ENCODE peak calls at places on chromosomes 1 and 21, in five cellular contexts. L is H9, Y is trophoblast cell, W is H1, Q is IMR-90. B is an unnamed sample.

GRCh38 chr1:201737350-201738060 is 91.5 kb upstream of the IPO9 start:
- DNase-seq in Q (peak), L (no peak), W (no peak), Y (peak), B (no peak)

GRCh38 chr1:240968864-240969263 is 356.9 kb upstream of the GREM2 start:
- DNase-seq in L (no peak), Q (no peak), W (no peak), Y (no peak), B (no peak)

GRCh38 chr1:90402893-90403849 is 313.9 kb downstream of the BARHL2 start:
- DNase-seq in L (peak), Y (peak), Q (peak), W (peak), B (peak)

GRCh38 chr1:66685265-66685664 is 67.0 kb upstream of the DYNLT5 start:
- DNase-seq in Y (no peak), Q (no peak), L (no peak), W (no peak), B (no peak)

GRCh38 chr1:178038372-178038771 is 55.5 kb upstream of the RASAL2 start:
- DNase-seq in Q (no peak), Y (no peak), L (no peak), W (no peak), B (no peak)

GRCh38 chr1:228306275-228307217 is 98.7 kb downstream of the OBSCN start:
- DNase-seq in Y (no peak), Q (no peak), W (no peak), L (no peak), B (no peak)

GRCh38 chr1:235737751-235738150 is 88.2 kb upstream of the GNG4 start:
- DNase-seq in Q (no peak), L (no peak), Y (no peak), W (no peak), B (no peak)

GRCh38 chr1:168285971-168286628 is 5.4 kb downstream of the TBX19 start:
- DNase-seq in L (no peak), W (no peak), Y (no peak), Q (no peak), B (no peak)

GRCh38 chr1:103250441-103250861 is 142.1 kb upstream of the COL11A1 start:
- DNase-seq in Y (peak), W (peak), L (peak), Q (peak), B (peak)

GRCh38 chr1:31335007-31335406 is 37.9 kb downstream of the FABP3 start:
- DNase-seq in Q (peak), Y (no peak), L (no peak), W (no peak), B (peak)

GRCh38 chr1:81119319-81119718 is 681.4 kb upstream of the ADGRL2 start:
- DNase-seq in Q (no peak), L (no peak), W (no peak), Y (no peak), B (no peak)

GRCh38 chr1:20280399-20280798 is 10.3 kb upstream of the VWA5B1 start:
- DNase-seq in W (no peak), L (no peak), Y (no peak), Q (no peak), B (no peak)

GRCh38 chr1:196651079-196651478 is 764 bp upstream of the CFH start:
- DNase-seq in W (no peak), Y (no peak), Q (no peak), L (no peak), B (no peak)

GRCh38 chr1:903721-904270 is 19.9 kb upstream of the SAMD11 start:
- DNase-seq in W (no peak), Y (no peak), L (peak), Q (no peak), B (no peak)

GRCh38 chr1:156114101-156114918 is at the start of gene LMNA:
- DNase-seq in Y (peak), W (no peak), Q (peak), L (peak), B (no peak)

GRCh38 chr1:10909697-10910489 is 102.6 kb upstream of the TARDBP start:
- DNase-seq in L (peak), W (no peak), Q (no peak), Y (peak), B (no peak)

GRCh38 chr1:119948342-119949214 is 52.3 kb upstream of the ADAM30 start:
- DNase-seq in L (peak), Q (peak), Y (peak), W (peak), B (peak)

GRCh38 chr1:27564264-27564579 is 39.7 kb downstream of the AHDC1 start:
- DNase-seq in W (no peak), Y (no peak), Q (no peak), L (no peak), B (no peak)

GRCh38 chr1:170668301-170668789 is 4.4 kb downstream of the PRRX1 start:
- DNase-seq in Q (no peak), W (no peak), Y (no peak), L (peak), B (no peak)

GRCh38 chr1:38045431-38046332 is 911 bp downstream of the POU3F1 start:
- DNase-seq in L (peak), Y (no peak), Q (no peak), W (no peak), B (no peak)

GRCh38 chr1:55235722-55236121 is 20.6 kb upstream of the USP24 start:
- DNase-seq in Q (peak), Y (peak), W (no peak), L (no peak), B (no peak)

GRCh38 chr21:41833138-41834115 is 45.7 kb downstream of the PRDM15 start:
- DNase-seq in L (no peak), W (no peak), Q (no peak), Y (no peak), B (no peak)

GRCh38 chr1:203592728-203593127 is 33.9 kb upstream of the ATP2B4 start:
- DNase-seq in W (no peak), L (no peak), Q (peak), Y (no peak), B (no peak)

GRCh38 chr1:239678181-239678580 is 291.8 kb downstream of the CHRM3 start:
- DNase-seq in W (no peak), Y (peak), L (no peak), Q (no peak), B (no peak)

GRCh38 chr1:62386351-62387121 is 50.3 kb upstream of the USP1 start:
- DNase-seq in Y (no peak), Q (no peak), L (no peak), W (no peak), B (no peak)
- H3K4me2 ChIP-seq in Y (no peak), Q (no peak), L (no peak), W (no peak), B (no peak)

DNA sequence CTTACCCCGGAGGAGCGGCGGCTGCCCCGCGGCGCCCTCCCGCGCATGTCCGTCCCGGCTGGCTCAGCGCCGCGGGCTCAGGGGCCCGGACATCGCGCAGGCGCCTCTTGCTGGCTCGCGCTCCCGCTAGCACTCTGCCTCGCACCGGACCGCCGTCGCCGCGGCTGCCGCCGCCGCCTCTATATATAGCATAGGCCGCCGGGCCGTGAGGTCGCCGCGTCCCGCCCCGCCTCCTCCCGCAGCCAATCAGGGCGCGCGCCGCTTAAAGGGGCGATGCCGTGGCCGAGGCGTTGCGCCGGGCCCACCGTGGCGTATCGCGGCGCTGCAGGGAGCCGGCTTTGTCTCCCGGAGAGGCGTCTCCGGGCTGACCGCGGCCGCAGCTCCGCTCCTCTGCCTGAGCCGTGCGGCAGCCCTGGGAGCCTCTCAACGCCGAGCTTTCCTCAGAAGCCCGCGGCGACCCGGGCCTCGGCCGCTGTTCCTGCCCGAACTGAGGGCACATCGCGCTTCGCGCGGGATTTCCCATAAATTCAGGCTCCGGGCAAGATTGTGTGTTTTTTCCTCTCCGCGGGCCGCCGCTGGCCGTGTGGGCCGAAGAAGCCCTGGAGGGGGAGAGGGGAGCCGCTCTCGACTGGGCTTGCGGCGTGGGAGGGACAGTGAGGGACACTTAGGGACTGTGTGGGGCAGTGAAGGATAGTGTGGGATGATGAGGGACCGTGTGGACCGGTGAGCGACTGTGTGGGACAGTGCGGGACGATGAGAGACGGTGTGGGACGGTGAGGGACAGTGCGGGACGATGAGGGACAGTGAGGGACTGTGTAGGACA is at the start of gene ERRFI1:
- DNase-seq in L (peak), W (peak), Y (peak), Q (peak), B (peak)
- H3K4ac ChIP-seq in L (no peak), W (peak), Y (peak), Q (peak), B (no peak)

GRCh38 chr1:164771001-164771550 is 212.1 kb downstream of the PBX1 start:
- DNase-seq in W (no peak), Q (peak), Y (no peak), L (no peak), B (no peak)

GRCh38 chr1:164770149-164770529 is 211.2 kb downstream of the PBX1 start:
- DNase-seq in L (no peak), Q (no peak), Y (no peak), W (no peak), B (no peak)

GRCh38 chr1:164768045-164768402 is 209.0 kb downstream of the PBX1 start:
- DNase-seq in Q (peak), W (no peak), Y (no peak), L (no peak), B (no peak)

GRCh38 chr1:164768619-164769018 is 209.6 kb downstream of the PBX1 start:
- DNase-seq in Y (no peak), Q (no peak), W (no peak), L (no peak), B (no peak)

DNA sequence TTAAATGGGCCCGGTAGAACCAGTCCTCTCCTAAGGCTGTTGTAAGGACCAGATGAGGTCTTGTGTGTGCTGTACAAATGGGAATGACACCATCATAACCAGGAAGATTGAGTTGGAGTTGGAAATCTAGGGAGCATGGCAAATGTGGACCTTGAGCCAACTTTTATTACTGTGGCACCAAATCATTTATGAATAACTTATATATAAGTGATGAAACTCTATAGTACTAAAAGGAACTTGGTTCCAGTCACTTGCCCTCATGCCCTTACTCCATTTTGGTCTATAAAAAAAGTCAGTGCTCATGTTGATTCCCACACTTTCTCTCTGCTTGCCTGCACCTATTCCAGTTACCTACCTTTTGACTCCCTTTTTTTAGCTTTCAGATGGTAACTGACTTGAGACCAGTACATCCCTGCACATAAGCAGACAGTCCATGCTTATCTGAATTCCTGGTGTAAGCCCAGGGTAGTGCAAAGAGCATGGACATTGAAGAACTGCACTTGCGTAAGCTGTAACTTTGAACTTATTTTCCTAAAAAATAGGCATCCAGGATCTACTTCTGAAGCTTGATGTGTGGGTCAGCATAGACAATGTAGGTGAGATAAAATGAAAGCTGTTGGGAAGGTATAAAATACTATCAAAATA is 210.6 kb downstream of the PBX1 start:
- DNase-seq in W (no peak), L (no peak), Q (no peak), Y (no peak), B (no peak)
- H3K27ac ChIP-seq in W (no peak), L (no peak), Q (no peak), Y (peak), B (no peak)

GRCh38 chr21:33586927-33587326 is 1.6 kb downstream of the DONSON start:
- DNase-seq in Q (no peak), W (no peak), L (no peak), Y (no peak), B (no peak)
- H3K4me2 ChIP-seq in Q (peak), W (peak), L (peak), Y (peak), B (no peak)

DNA sequence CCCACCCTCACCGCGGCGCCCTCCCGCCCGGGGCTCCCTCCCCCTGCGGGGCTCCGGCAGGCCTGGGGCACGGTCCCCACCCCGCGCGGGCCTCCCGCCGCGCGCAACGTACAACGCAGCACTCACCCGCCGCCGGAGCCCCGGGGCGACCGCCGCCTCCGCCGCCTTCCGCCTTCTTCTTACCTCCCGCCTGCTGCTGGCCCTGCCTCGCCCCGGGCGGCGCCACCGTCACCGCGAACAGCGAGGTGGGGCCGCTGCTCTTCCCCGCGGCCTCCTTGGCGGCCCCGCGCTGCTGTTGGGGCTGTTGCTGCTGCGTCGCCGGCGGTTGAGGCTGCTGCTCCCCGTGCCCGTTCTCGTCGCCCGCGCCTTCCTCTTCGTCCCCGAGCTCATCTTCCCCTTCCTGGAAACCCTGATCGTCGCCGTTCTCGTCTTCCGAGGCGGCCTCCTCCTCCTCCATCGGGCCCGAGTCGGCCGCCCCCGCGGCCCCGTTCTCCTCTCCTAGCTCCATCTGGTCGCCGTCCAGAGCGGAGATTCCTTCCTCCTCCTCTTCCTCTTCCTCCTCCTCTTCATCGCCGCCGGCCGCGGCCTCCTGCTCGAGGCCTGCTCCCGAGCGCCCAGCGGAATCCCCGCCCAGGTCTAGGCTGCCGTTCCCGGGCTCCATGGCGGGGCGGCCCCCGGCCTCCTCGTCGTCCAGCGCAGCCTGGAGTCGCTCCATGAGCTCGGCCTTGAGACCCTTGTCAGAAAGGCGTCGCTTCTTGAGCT is 671 bp downstream of the HNRNPU start:
- DNase-seq in Q (no peak), L (no peak), W (no peak), Y (no peak), B (no peak)
- H3K4ac ChIP-seq in Q (peak), L (peak), W (peak), Y (peak), B (peak)

GRCh38 chr1:234611153-234611798 is 1.3 kb upstream of the IRF2BP2 start:
- DNase-seq in L (peak), Q (peak), Y (peak), W (peak), B (peak)

GRCh38 chr1:234613992-234614584 is 4.1 kb upstream of the IRF2BP2 start:
- DNase-seq in Q (no peak), W (no peak), L (no peak), Y (no peak), B (no peak)

GRCh38 chr1:234611799-234612351 is 1.9 kb upstream of the IRF2BP2 start:
- DNase-seq in L (peak), Y (peak), Q (no peak), W (no peak), B (no peak)

GRCh38 chr1:234612352-234613127 is 2.6 kb upstream of the IRF2BP2 start:
- DNase-seq in W (no peak), L (no peak), Y (peak), Q (peak), B (no peak)

DNA sequence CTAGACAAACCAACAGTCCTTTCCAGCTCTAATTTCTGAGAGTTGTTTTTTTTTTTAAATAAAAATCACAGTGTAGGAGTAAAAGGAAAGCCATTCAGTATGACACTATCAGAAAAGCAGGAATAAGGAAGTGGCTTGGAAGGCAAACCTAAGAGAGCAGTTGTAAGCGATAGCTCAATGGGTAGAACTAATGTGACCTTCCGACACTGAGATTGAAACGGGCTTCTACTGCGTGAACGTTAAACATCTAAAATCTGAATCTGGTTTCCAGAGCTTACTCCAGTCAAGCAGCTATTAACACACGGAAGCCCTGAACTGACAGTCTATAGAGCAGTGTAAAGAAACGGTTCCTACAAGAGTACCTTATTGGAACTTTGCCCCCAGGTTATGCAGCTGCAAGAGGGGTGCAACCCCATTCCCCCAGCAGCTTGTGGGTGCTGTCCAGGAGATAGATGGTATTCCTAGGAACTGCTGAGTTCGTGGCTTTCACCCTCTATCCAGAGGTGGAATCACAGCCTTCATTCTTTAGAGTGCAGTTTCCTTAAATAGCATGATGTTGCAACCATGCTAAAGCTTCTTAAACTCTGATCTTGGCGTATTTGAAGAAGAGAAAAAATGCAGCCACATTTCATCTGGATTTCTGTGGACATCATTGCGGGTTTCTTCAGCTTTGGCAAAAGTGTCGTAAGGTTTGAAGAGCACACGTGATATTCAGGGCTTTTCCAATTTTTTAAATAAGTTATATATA is 3.3 kb upstream of the IRF2BP2 start:
- DNase-seq in W (no peak), Q (peak), Y (peak), L (no peak), B (no peak)
- H3K27ac ChIP-seq in W (no peak), Q (peak), Y (peak), L (no peak), B (no peak)

DNA sequence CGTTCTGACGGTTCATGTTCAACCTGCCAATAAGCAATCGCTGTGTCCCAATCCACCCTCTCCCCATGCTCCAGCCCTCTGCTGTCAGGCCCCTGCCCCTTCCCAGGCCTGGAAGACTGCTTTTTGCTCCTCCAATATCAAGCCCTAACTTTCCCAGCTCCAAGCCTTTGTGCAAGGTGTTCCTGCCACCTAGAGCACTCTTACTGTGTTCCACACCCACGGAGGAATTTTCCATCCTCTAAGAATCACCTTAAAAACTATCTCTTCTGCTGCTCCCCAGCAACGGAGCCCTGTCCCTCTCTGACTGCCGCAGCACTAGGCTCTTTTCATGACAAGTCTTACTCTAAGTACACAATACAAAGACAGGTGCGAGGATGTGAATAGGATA is 657.9 kb downstream of the AJAP1 start:
- DNase-seq in Q (no peak), Y (no peak), W (no peak), L (no peak), B (no peak)
- H3K4me2 ChIP-seq in Q (no peak), Y (no peak), W (no peak), L (no peak), B (no peak)

DNA sequence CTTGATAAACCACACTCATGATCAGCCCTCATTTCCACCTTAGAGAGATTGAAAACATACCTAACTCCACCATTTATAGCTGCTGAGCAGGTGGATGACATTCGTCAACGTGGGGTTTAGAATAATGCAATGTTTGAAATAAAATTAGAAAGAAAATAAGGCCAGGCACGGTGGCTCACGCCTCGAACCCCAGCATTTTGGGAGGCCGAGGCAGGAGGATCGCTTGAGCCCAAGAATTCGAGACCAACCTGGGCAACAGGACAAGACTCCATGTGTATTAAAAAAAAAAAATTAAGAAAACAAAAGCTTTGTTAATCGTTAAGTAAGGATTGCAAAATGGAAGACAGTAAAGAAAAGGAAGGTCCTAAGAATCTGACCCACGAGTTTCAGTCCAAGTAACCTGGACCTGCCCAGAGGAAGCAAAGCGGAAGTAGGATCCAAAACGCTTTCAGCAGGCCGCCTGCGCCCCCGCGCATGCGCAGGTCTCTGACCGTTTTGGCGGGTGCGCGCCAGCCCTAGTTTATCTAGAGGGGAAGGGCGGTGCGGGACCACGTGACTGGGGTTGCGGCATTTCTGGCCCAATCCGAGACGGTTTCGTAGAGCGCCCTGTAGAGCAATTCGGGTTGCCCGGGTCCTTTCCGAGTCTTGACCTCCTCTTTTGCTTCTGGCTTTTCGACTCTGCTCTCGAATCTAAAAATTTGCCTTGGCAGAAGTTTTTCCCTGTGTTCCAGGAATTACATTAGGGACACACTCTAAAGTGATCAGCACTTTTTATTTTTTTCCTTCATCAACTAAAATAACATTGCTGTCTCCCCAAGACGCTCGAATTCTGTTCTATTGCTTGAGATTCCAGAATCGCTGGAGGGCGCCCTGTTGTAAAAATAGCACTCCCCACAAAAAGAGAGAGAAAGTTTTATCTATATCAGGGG is 22.5 kb downstream of the ANP32E start:
- DNase-seq in Y (peak), W (peak), L (peak), Q (peak), B (peak)
- H3K4ac ChIP-seq in Y (peak), W (no peak), L (no peak), Q (peak), B (no peak)

B was measured in neuronal stem cell.